ENCODE peak calls at places on chromosomes 13 and 19, in eight cellular contexts. C, K, J, Z, P, U, R and Q are unnamed samples.

GRCh38 chr19:3762130-3762473 is 380 bp upstream of the MRPL54 start:
- DNase-seq in J (no peak), P (no peak), C (no peak), R (no peak), U (no peak), Z (no peak), K (no peak), Q (no peak)

GRCh38 chr19:49890349-49891311 is 6.1 kb downstream of the IL4I1 start:
- DNase-seq in P (peak; percentile 56), C (peak; percentile 78), J (peak; percentile 52), Z (peak; percentile 82), U (peak; percentile 91), R (no peak), K (no peak), Q (peak; percentile 37)

GRCh38 chr19:17829855-17830566 is 8.7 kb upstream of the INSL3 start:
- DNase-seq in U (peak; percentile 60), P (no peak), J (no peak), Z (peak; percentile 89), C (peak; percentile 67), K (no peak), R (peak; percentile 84), Q (no peak)

GRCh38 chr13:72290962-72291681 is 424.1 kb upstream of the DACH1 start:
- DNase-seq in Z (no peak), P (no peak), U (no peak), K (no peak), C (no peak), J (no peak), R (peak; percentile 81), Q (no peak)

GRCh38 chr19:3408996-3409345 is 42.6 kb downstream of the NFIC start:
- DNase-seq in J (no peak), R (no peak), K (no peak), C (no peak), U (no peak), P (no peak), Z (no peak), Q (no peak)

GRCh38 chr13:27263438-27263837 is 7.2 kb upstream of the RASL11A start:
- DNase-seq in J (no peak), P (no peak), R (no peak), C (no peak), Z (no peak), U (no peak), K (no peak), Q (no peak)

GRCh38 chr19:3450796-3451411 is 29.4 kb downstream of the SMIM24 start:
- DNase-seq in J (no peak), P (peak; percentile 30), C (no peak), Z (no peak), K (peak; percentile 81), U (no peak), R (peak; percentile 74), Q (no peak)

GRCh38 chr13:19633340-19634128 is at the start of gene MPHOSPH8:
- DNase-seq in U (peak; percentile 97), C (peak; percentile 96), J (peak; percentile 93), P (peak; percentile 90), K (peak; percentile 78), R (peak; percentile 98), Z (peak; percentile 95), Q (peak; percentile 89)

GRCh38 chr19:43928820-43929219 is 6.3 kb downstream of the ZNF45 start:
- DNase-seq in U (no peak), Z (no peak), P (no peak), J (no peak), C (no peak), K (no peak), R (no peak), Q (no peak)

GRCh38 chr19:43934985-43935708 is at the start of gene ZNF45:
- DNase-seq in U (peak; percentile 95), C (peak; percentile 89), R (peak; percentile 80), J (peak; percentile 91), P (peak; percentile 88), Z (peak; percentile 94), K (peak; percentile 78), Q (peak; percentile 77)

GRCh38 chr19:43936219-43936618 is 1.1 kb upstream of the ZNF45 start:
- DNase-seq in J (no peak), P (no peak), R (no peak), U (no peak), C (no peak), Z (no peak), K (no peak), Q (no peak)

GRCh38 chr19:43939557-43940260 is 4.6 kb upstream of the ZNF45 start:
- DNase-seq in R (no peak), Z (no peak), C (no peak), U (no peak), P (no peak), K (no peak), J (no peak), Q (no peak)

GRCh38 chr19:43934055-43934984 is 762 bp downstream of the ZNF45 start:
- DNase-seq in J (no peak), R (peak; percentile 51), Z (peak; percentile 4), P (no peak), K (no peak), C (no peak), U (no peak), Q (no peak)
- TF ChIP-seq CTCF in J (no peak), R (no peak), Z (no peak), P (no peak), K (no peak), C (no peak), U (no peak), Q (no peak)

GRCh38 chr19:1813837-1814217 is 1.8 kb upstream of the ATP8B3 start:
- DNase-seq in Z (no peak), R (no peak), U (peak; percentile 22), P (no peak), C (peak; percentile 25), K (no peak), J (no peak), Q (no peak)

GRCh38 chr19:1811472-1811894 is 593 bp downstream of the ATP8B3 start:
- DNase-seq in K (peak; percentile 58), J (no peak), U (peak; percentile 75), R (peak; percentile 95), P (no peak), Z (no peak), C (peak; percentile 74), Q (peak; percentile 39)

GRCh38 chr19:1813197-1813836 is 1.2 kb upstream of the ATP8B3 start:
- DNase-seq in K (no peak), C (peak; percentile 29), U (peak; percentile 20), P (no peak), Z (no peak), J (no peak), R (no peak), Q (no peak)

GRCh38 chr19:1811942-1812425 is at the start of gene ATP8B3:
- DNase-seq in C (peak; percentile 91), K (no peak), J (peak; percentile 79), Z (no peak), R (no peak), P (no peak), U (peak; percentile 96), Q (no peak)

GRCh38 chr19:1812426-1813196 is 535 bp upstream of the ATP8B3 start:
- DNase-seq in R (peak; percentile 87), C (peak; percentile 97), P (peak; percentile 93), Z (peak; percentile 96), U (peak; percentile 93), K (peak; percentile 80), J (peak; percentile 85), Q (peak; percentile 76)
- TF ChIP-seq CTCF in R (peak; percentile 85), C (peak; percentile 13), P (peak; percentile 92), Z (peak; percentile 77), U (peak; percentile 50), K (peak; percentile 44), J (peak; percentile 68), Q (peak; percentile 40)

GRCh38 chr19:57719901-57720519 is 7.4 kb downstream of the ZNF671 start:
- DNase-seq in R (no peak), J (no peak), K (no peak), C (no peak), U (no peak), Z (no peak), P (no peak), Q (no peak)
- TF ChIP-seq CTCF in R (no peak), J (no peak), K (no peak), C (no peak), U (no peak), Z (no peak), P (no peak), Q (no peak)

DNA sequence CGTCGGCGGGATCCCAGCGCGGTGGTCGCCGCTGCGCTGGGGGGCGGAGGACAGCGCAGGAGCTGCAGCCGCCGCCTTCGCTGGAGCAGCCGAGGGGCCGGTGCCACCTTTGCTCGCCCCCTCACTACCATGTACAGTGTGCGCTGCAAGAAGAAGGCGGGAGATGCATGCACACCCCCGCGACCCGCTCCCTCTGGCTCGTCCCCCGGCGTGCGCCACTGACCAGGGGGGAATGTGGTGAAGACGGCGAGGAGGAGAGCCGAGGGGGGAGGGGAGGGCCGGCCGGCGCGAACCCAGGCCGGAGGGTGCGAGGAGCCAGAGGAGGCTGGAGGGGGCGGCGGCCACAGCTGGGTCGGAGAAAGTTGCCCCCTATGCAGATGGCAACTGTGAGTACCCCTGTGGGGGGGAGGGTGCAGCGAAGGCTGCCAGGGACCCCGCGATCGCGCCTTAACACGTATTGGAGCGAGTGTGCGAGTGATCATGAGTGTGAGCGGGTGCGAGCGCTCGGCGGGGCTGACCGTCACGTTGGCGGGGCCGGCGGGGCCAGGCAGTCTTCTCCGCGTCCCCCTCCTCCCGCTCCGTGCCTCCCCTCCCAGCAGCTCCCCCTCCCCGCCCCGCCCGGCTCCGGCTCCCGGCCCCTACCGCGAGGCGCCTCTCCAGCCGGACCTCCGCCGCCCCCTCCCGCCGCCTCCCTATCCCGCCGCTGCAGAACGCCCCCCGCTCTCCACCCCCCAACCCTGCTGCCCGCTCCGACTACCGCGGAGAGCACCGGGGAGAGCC is 843 bp downstream of the SLITRK5 start:
- DNase-seq in K (no peak), J (no peak), R (no peak), C (no peak), P (no peak), U (peak; percentile 83), Z (peak; percentile 62), Q (no peak)
- TF ChIP-seq CTCF in K (no peak), J (no peak), R (no peak), C (no peak), P (no peak), U (no peak), Z (no peak), Q (no peak)

DNA sequence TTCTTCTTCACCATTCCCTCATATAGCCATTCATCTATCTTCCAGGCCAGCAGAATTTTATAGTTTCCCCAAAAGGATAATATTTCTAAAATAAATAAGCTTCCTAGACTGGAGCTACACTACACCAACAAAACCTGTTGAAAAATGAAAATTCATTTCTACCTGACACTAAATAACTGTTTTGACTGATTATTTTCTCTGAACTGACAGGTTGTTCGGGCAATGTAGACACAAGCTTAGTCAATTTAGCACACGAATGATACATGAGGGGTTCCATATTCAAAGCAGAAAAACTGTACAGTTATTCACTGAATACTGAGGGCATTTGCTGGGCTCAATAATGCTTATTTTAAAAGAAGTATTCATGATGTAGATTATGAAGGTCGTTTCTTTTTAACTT is 589.7 kb downstream of the LIG4 start:
- DNase-seq in J (no peak), Z (no peak), R (no peak), C (no peak), P (no peak), U (no peak), K (no peak), Q (no peak)
- TF ChIP-seq CTCF in J (no peak), Z (no peak), R (no peak), C (no peak), P (no peak), U (no peak), K (no peak), Q (no peak)